ENCODE peak calls at places on chromosomes 13 and 19, in five cellular contexts. One of them, this sample, is unnamed.

GRCh38 chr19:12913011-12913561 is 6.0 kb downstream of the SYCE2 start:
- DNase-seq in activated CD8-positive, alpha-beta T cell treated with anti-CD3 and anti-CD28 coated beads, Interleukin-2, amount 10 ng/mL, durations not matched to agents 7 days and 5 days: no peak
- DNase-seq in ascending aorta: peak; percentile 77
- DNase-seq in COR-L47: peak; percentile 98
- DNase-seq in neuronal stem cell: no peak
- DNase-seq in this sample: peak; percentile 65

GRCh38 chr13:100497394-100497793 is 91.2 kb downstream of the GGACT start:
- DNase-seq in activated CD8-positive, alpha-beta T cell treated with anti-CD3 and anti-CD28 coated beads, Interleukin-2, amount 10 ng/mL, durations not matched to agents 7 days and 5 days: no peak
- DNase-seq in ascending aorta: no peak
- DNase-seq in COR-L47: no peak
- DNase-seq in neuronal stem cell: no peak
- DNase-seq in this sample: peak; percentile 31

GRCh38 chr13:98576963-98577822 is at the start of gene STK24:
- DNase-seq in activated CD8-positive, alpha-beta T cell treated with anti-CD3 and anti-CD28 coated beads, Interleukin-2, amount 10 ng/mL, durations not matched to agents 7 days and 5 days: peak; percentile 63
- DNase-seq in ascending aorta: peak; percentile 77
- DNase-seq in COR-L47: peak; percentile 28
- DNase-seq in neuronal stem cell: peak; percentile 69
- DNase-seq in this sample: peak; percentile 87

GRCh38 chr19:45824041-45824471 is 8.9 kb upstream of the RSPH6A start:
- DNase-seq in activated CD8-positive, alpha-beta T cell treated with anti-CD3 and anti-CD28 coated beads, Interleukin-2, amount 10 ng/mL, durations not matched to agents 7 days and 5 days: no peak
- DNase-seq in ascending aorta: no peak
- DNase-seq in COR-L47: peak; percentile 79
- DNase-seq in neuronal stem cell: no peak
- DNase-seq in this sample: no peak

GRCh38 chr19:10655457-10656312 is 1.5 kb downstream of the ILF3 start:
- DNase-seq in activated CD8-positive, alpha-beta T cell treated with anti-CD3 and anti-CD28 coated beads, Interleukin-2, amount 10 ng/mL, durations not matched to agents 7 days and 5 days: no peak
- DNase-seq in ascending aorta: no peak
- DNase-seq in COR-L47: peak; percentile 48
- DNase-seq in neuronal stem cell: no peak
- DNase-seq in this sample: peak; percentile 25

GRCh38 chr13:90797335-90797734 is 550.2 kb upstream of the MIR17HG start:
- DNase-seq in activated CD8-positive, alpha-beta T cell treated with anti-CD3 and anti-CD28 coated beads, Interleukin-2, amount 10 ng/mL, durations not matched to agents 7 days and 5 days: no peak
- DNase-seq in ascending aorta: no peak
- DNase-seq in COR-L47: no peak
- DNase-seq in neuronal stem cell: no peak
- DNase-seq in this sample: no peak

GRCh38 chr13:52615817-52616216 is 26.4 kb upstream of the HNRNPA1L2 start:
- DNase-seq in activated CD8-positive, alpha-beta T cell treated with anti-CD3 and anti-CD28 coated beads, Interleukin-2, amount 10 ng/mL, durations not matched to agents 7 days and 5 days: no peak
- DNase-seq in ascending aorta: no peak
- DNase-seq in COR-L47: no peak
- DNase-seq in neuronal stem cell: no peak
- DNase-seq in this sample: peak; percentile 5

GRCh38 chr13:45545686-45546409 is 69.7 kb downstream of the ERICH6B start:
- DNase-seq in activated CD8-positive, alpha-beta T cell treated with anti-CD3 and anti-CD28 coated beads, Interleukin-2, amount 10 ng/mL, durations not matched to agents 7 days and 5 days: no peak
- DNase-seq in ascending aorta: no peak
- DNase-seq in COR-L47: no peak
- DNase-seq in neuronal stem cell: no peak
- DNase-seq in this sample: no peak

GRCh38 chr13:106734185-106734584 is 166.2 kb upstream of the ARGLU1 start:
- DNase-seq in activated CD8-positive, alpha-beta T cell treated with anti-CD3 and anti-CD28 coated beads, Interleukin-2, amount 10 ng/mL, durations not matched to agents 7 days and 5 days: no peak
- DNase-seq in ascending aorta: no peak
- DNase-seq in COR-L47: no peak
- DNase-seq in neuronal stem cell: no peak
- DNase-seq in this sample: no peak

GRCh38 chr13:57582032-57582431 is 49.5 kb upstream of the PCDH17 start:
- DNase-seq in activated CD8-positive, alpha-beta T cell treated with anti-CD3 and anti-CD28 coated beads, Interleukin-2, amount 10 ng/mL, durations not matched to agents 7 days and 5 days: no peak
- DNase-seq in ascending aorta: no peak
- DNase-seq in COR-L47: no peak
- DNase-seq in neuronal stem cell: no peak
- DNase-seq in this sample: no peak

GRCh38 chr13:76216729-76217128 is 580.6 kb downstream of the LMO7 start:
- DNase-seq in activated CD8-positive, alpha-beta T cell treated with anti-CD3 and anti-CD28 coated beads, Interleukin-2, amount 10 ng/mL, durations not matched to agents 7 days and 5 days: no peak
- DNase-seq in ascending aorta: no peak
- DNase-seq in COR-L47: no peak
- DNase-seq in neuronal stem cell: no peak
- DNase-seq in this sample: no peak

This sample was measured in AG08395.